ENCODE peak calls at places on chromosome 3, in four cellular contexts. E is astrocyte, V is heart right ventricle, I is psoas muscle. N is an unnamed sample.

GRCh38 chr3:102790742-102791141 is 355.9 kb downstream of the ZPLD1 start:
- DNase-seq in E (peak; percentile 91), V (no peak), I (no peak), N (no peak)

GRCh38 chr3:47661121-47661752 is 82.6 kb upstream of the CSPG5 start:
- DNase-seq in E (peak; percentile 69), V (no peak), I (peak; percentile 71), N (no peak)

GRCh38 chr3:113129168-113129567 is 82.2 kb upstream of the BOC start:
- DNase-seq in E (no peak), V (no peak), I (no peak), N (no peak)

GRCh38 chr3:43418601-43419272 is 132.4 kb downstream of the SNRK start:
- DNase-seq in E (peak; percentile 71), V (no peak), I (no peak), N (no peak)

GRCh38 chr3:47984089-47984759 is 32.0 kb downstream of the MAP4 start:
- DNase-seq in E (peak; percentile 76), V (no peak), I (no peak), N (no peak)

GRCh38 chr3:182117131-182117530 is 405.4 kb downstream of the SOX2 start:
- DNase-seq in E (no peak), V (no peak), I (no peak), N (no peak)

GRCh38 chr3:143120716-143121239 is 1.2 kb downstream of the CHST2 start:
- DNase-seq in E (no peak), V (peak; percentile 18), I (no peak), N (peak; percentile 87)

GRCh38 chr3:123941150-123941941 is 19.7 kb downstream of the CCDC14 start:
- DNase-seq in E (no peak), V (no peak), I (no peak), N (no peak)

GRCh38 chr3:100912571-100912970 is 80.7 kb downstream of the ABI3BP start:
- DNase-seq in E (no peak), V (no peak), I (no peak), N (no peak)

GRCh38 chr3:172300187-172300586 is 148.1 kb downstream of the GHSR start:
- DNase-seq in E (no peak), V (no peak), I (no peak), N (no peak)

GRCh38 chr3:45095916-45096526 is 50.2 kb downstream of the CDCP1 start:
- DNase-seq in E (no peak), V (peak; percentile 24), I (no peak), N (no peak)

GRCh38 chr3:62143843-62144450 is 229.4 kb downstream of the FEZF2 start:
- DNase-seq in E (no peak), V (no peak), I (no peak), N (no peak)

GRCh38 chr3:183253961-183254815 is 1.1 kb downstream of the B3GNT5 start:
- DNase-seq in E (peak; percentile 19), V (peak; percentile 46), I (peak; percentile 76), N (peak; percentile 92)

DNA sequence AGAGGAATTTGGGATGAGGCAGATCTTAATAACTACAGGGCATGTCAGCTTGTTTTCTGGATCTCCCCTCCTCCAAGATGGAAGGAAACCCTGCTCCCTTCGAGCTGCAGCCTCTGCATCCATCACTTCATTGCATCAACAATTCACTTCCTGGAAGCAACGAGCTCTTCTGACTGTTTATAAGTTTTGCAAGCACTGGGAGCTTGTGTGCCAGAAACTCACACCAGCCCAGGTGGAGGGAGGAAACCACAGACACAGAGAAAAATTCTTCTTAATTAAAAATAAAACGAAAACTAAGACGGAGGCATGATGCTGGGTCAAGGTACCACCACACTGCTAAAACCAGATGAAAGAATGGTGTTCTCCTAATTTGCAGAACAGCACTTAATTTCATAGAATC is 10.6 kb downstream of the LRIG1 start:
- DNase-seq in E (peak; percentile 61), V (no peak), I (no peak), N (no peak)
- H3K4me1 ChIP-seq in E (peaks cover 36% of the 10 kb centered on the region), V (peaks cover 64% of the 10 kb centered on the region), I (peaks cover 88% of the 10 kb centered on the region), N (peaks cover 92% of the 10 kb centered on the region)

DNA sequence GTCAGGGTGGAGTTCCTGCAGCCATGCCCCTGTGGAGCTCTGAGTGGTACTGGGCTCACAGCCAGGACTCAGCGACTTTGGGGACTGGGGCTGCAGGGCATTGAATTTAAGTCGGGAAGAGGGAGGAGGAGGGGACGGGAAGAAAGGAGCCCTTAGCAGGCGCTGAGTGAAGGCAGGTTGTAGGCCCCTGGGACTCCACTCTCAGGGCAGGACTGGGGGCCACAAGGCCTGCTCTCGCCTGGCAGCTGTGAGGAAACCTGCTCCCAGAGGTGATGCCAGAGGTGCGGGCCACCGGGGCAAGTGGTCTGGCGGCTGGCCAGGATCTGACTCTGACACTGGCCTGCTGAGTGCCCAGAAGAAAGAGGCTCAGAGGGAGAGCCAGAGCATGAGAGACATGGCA is 73.5 kb downstream of the EPHB3 start:
- DNase-seq in E (no peak), V (peak; percentile 59), I (peak; percentile 50), N (peak; percentile 84)
- H3K4me1 ChIP-seq in E (peaks cover 12% of the 10 kb centered on the region), V (no peaks in the 10 kb centered on the region), I (no peaks in the 10 kb centered on the region), N (peaks cover 6% of the 10 kb centered on the region)

GRCh38 chr3:78873641-78874040 is 894.2 kb downstream of the ROBO1 start:
- DNase-seq in E (no peak), V (no peak), I (no peak), N (no peak)
- H3K4me1 ChIP-seq in E (peaks cover 11% of the 10 kb centered on the region), V (no peaks in the 10 kb centered on the region), I (no peaks in the 10 kb centered on the region), N (no peaks in the 10 kb centered on the region)

DNA sequence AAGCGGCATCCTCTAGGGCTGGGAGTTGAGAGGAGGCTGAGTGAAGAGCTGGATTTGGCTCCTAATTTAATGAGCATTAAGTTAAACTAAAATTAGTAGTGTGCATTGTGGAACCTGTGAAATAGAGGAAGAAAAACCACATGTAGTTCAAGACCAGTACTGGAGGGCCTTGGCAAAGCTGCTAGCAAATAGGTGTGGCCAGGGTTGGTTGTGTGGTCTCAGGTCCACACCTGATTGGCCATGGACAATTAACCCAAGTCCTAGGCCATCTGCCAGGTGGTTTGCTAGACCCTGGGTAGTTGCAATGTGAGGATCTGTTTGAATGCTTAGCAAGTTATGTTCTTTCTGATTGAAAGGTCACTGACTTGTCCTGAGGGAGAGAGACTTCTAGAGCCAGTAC is 275.5 kb downstream of the PDCD6IP start:
- DNase-seq in E (no peak), V (no peak), I (no peak), N (no peak)
- H3K4me1 ChIP-seq in E (no peaks in the 10 kb centered on the region), V (no peaks in the 10 kb centered on the region), I (no peaks in the 10 kb centered on the region), N (no peaks in the 10 kb centered on the region)

GRCh38 chr3:57985176-57985976 is 22.8 kb upstream of the FLNB start:
- DNase-seq in E (no peak), V (no peak), I (no peak), N (no peak)
- H3K4me1 ChIP-seq in E (peaks cover 20% of the 10 kb centered on the region), V (peaks cover 11% of the 10 kb centered on the region), I (no peaks in the 10 kb centered on the region), N (peaks cover 19% of the 10 kb centered on the region)

DNA sequence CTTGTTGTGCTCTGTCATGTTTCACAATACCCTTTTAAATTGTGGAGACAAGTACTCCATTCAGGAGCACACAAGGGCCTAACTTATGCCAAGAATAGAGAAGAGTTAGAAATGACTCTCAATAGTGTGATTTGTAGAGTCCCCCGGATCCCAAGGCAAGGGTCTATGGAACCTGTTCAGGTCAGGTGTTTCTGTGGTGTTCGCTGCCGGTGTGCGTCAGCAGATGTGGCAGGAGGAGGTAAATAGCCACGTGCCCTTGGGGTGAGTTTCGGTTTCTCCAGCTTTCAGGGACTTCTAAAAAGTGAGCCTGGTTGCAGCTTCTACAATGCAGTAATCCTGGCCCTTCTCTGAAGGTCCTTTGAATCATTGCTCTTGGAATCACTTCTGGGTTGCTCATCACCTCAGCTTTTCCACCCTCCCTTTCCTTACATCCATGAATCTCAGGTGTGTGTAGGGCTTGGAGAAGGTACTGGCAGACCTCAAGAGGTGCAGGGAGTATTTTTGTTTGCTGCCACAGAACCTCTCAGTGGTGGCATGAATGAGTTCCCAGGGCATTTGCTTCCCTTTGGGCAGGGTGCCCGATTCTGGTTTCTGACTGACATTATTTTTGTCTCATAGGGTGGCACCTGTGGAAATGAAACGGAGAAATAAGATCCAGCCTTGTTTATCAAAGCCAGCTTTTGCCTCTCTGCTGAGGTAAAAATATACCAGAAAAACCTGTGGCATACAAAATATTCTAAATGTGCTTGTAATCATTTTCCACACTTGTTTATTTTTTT is 7.3 kb downstream of the ST3GAL6 start:
- DNase-seq in E (no peak), V (peak; percentile 48), I (no peak), N (peak; percentile 76)
- H3K4me1 ChIP-seq in E (no peaks in the 10 kb centered on the region), V (peaks cover 33% of the 10 kb centered on the region), I (peaks cover 49% of the 10 kb centered on the region), N (peaks cover 17% of the 10 kb centered on the region)

GRCh38 chr3:16844222-16844621 is 40.5 kb upstream of the PLCL2 start:
- DNase-seq in E (no peak), V (no peak), I (no peak), N (no peak)
- H3K4me1 ChIP-seq in E (peaks cover 8% of the 10 kb centered on the region), V (peaks cover 2% of the 10 kb centered on the region), I (peaks cover 64% of the 10 kb centered on the region), N (peaks cover 18% of the 10 kb centered on the region)

N was measured in upper lobe of left lung.